ENCODE peak calls at places on chromosomes 13 and 19, in six cellular contexts. I is mucosa of descending colon, L is HCT116, Z is lower lobe of right lung, X is heart right ventricle, S is cardiac muscle cell. U is an unnamed sample. For H3K36me3 and H3K4me1, the result is how much of the 10 kb centered on the place peaks cover.

GRCh38 chr19:58479303-58479702 is 3.2 kb downstream of the ZNF446 start:
- DNase-seq in L (no peak), X (no peak), S (no peak), Z (no peak), I (no peak), U (no peak)

GRCh38 chr19:48873476-48874308 is 1.5 kb downstream of the PPP1R15A start:
- DNase-seq in I (peak), S (peak), L (no peak), X (no peak), Z (no peak), U (no peak)

GRCh38 chr19:13843104-13843921 is 33.6 kb upstream of the NANOS3 start:
- DNase-seq in Z (no peak), L (no peak), X (peak), I (peak), S (peak), U (peak)

GRCh38 chr13:52931913-52932312 is 83.5 kb upstream of the PCDH8 start:
- DNase-seq in Z (no peak), I (no peak), S (no peak), X (no peak), L (no peak), U (no peak)

GRCh38 chr19:18286973-18287635 is 5.7 kb upstream of the JUND start:
- DNase-seq in Z (no peak), I (no peak), X (no peak), L (no peak), S (no peak), U (no peak)

GRCh38 chr13:21106089-21106488 is 44.7 kb upstream of the LATS2 start:
- DNase-seq in S (peak), I (no peak), X (no peak), Z (no peak), L (no peak), U (no peak)

GRCh38 chr13:86945596-86945995 is 725.6 kb upstream of the SLITRK5 start:
- DNase-seq in X (no peak), Z (no peak), I (no peak), L (no peak), S (no peak), U (no peak)

GRCh38 chr19:51702103-51702753 is 9.1 kb downstream of the SPACA6 start:
- DNase-seq in I (peak), L (no peak), Z (peak), S (peak), X (peak), U (peak)

GRCh38 chr13:78881746-78882145 is 222.8 kb upstream of the OBI1 start:
- DNase-seq in Z (no peak), I (no peak), S (no peak), L (no peak), X (no peak), U (no peak)

GRCh38 chr13:46983881-46984280 is 87.0 kb upstream of the HTR2A start:
- DNase-seq in I (no peak), X (no peak), S (no peak), L (no peak), Z (no peak), U (no peak)

GRCh38 chr19:48780684-48781391 is 25.5 kb downstream of the FGF21 start:
- DNase-seq in L (no peak), I (no peak), X (no peak), Z (no peak), S (peak), U (peak)

GRCh38 chr13:24682353-24682752 is 2.1 kb downstream of the ATP12A start:
- DNase-seq in X (no peak), S (no peak), Z (no peak), L (no peak), I (no peak), U (no peak)

DNA sequence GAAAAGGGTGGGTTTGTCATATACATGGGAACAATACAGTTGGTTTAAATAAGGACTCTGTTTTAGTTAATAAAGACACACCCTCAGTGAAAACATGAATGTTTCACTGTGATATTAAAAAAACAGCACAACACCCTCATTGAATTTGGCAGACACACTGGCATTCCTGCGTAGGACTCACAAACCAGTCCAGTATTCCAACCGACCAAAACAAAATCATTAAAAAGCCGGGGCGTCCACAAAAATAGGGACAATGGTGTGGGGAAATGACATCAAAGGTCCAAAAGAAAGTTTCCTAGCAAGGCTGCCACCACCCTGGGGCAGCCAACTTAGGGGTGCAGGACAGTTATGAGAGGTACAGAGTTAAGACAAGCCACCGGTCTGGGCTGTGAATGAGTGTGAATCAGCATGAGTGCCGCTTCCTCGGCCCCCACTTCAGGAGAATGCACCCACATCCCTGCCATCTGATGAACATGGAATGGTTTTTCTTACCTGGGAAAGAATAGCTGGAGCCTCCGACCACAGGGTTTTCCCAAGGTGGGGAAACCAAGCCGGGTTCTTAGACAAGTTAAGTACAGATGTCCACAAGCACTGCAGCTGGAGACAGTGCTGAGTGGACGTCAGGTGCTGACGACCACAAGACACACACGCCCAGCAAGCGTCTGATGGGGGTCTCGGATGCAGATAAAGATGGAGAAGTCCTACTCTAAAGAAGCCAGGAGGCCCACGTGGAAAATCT is 73.3 kb downstream of the KLF2 start:
- DNase-seq in I (no peak), Z (no peak), S (no peak), L (no peak), X (no peak), U (no peak)
- H3K36me3 ChIP-seq in I (under half), Z (under half), S (under half), L (under half), X (half or more), U (under half)

DNA sequence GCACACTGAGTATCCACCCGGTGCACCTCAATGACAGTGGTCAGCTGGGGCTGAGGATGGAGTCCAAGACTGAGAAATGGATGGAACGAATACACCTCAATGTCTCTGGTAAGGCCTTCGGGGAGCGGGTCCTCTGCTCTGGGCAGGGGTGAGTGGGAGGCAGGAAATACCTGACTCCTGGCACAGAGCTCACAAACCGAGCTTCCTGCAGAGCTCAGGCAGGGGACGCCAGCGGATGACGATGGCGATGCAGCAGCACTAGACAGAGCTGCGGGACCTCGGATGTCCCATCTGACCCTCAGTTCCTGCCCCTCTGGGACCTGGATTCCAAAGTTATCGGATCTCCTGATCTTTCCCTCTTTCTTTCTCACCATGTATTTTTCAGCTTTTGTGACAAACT is 3.8 kb downstream of the CD22 start:
- DNase-seq in S (no peak), X (no peak), I (no peak), L (no peak), Z (no peak), U (no peak)
- H3K4me1 ChIP-seq in S (under half), X (under half), I (under half), L (under half), Z (under half), U (under half)

GRCh38 chr19:44871809-44872208 is 19.2 kb upstream of the TOMM40 start:
- DNase-seq in S (no peak), I (no peak), L (no peak), Z (no peak), X (no peak), U (no peak)
- H3K36me3 ChIP-seq in S (under half), I (under half), L (under half), Z (half or more), X (half or more), U (under half)

GRCh38 chr13:93559718-93560117 is 333.1 kb downstream of the GPC6 start:
- DNase-seq in L (no peak), I (no peak), X (no peak), S (peak), Z (no peak), U (no peak)
- H3K4me1 ChIP-seq in L (under half), I (under half), X (under half), S (under half), Z (under half), U (under half)

DNA sequence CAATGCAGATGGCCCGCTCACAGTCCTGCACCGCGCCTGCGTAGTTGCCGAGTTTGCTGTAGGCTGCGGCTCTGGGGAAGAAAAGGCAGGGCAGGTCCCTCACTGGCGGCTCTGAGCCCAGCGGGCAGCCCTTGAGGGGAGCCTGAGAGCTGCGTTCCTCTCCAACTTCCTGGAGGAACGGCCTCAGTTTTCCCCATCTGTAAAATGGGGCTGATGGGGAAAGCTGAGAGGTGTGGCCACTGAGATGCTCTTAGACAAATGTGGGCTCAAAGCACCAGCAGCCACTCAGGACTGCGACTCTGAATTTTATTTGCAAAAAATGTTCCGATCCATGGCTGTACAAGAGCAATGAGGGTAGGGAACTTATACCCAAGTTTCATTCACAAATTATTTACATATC is 19.4 kb downstream of the SGTA start:
- DNase-seq in X (no peak), Z (no peak), S (no peak), I (no peak), L (no peak), U (no peak)
- H3K36me3 ChIP-seq in X (half or more), Z (half or more), S (under half), I (under half), L (under half), U (half or more)